ENCODE peak calls at places on chromosomes 4 and X, in six cellular contexts. One of them, this sample, is unnamed.

GRCh38 chrX:17405225-17405969 is 30.4 kb downstream of the NHS start:
- DNase-seq in neuronal stem cell: no peak
- DNase-seq in mesendoderm: peak
- DNase-seq in mesenchymal stem cell: no peak
- DNase-seq in H1: no peak
- DNase-seq in H9: no peak
- DNase-seq in this sample: peak

GRCh38 chr4:174681723-174682300 is 147.2 kb downstream of the GLRA3 start:
- DNase-seq in H1: no peak
- DNase-seq in mesenchymal stem cell: peak
- DNase-seq in neuronal stem cell: no peak
- DNase-seq in mesendoderm: peak
- DNase-seq in H9: no peak
- DNase-seq in this sample: peak

GRCh38 chr4:10288830-10289533 is 168.2 kb downstream of the ZNF518B start:
- DNase-seq in mesenchymal stem cell: no peak
- DNase-seq in mesendoderm: no peak
- DNase-seq in H1: no peak
- DNase-seq in H9: no peak
- DNase-seq in neuronal stem cell: no peak
- DNase-seq in this sample: no peak

GRCh38 chr4:136706942-136707341 is 825.4 kb downstream of the PCDH18 start:
- DNase-seq in mesenchymal stem cell: no peak
- DNase-seq in neuronal stem cell: no peak
- DNase-seq in H9: no peak
- DNase-seq in mesendoderm: no peak
- DNase-seq in H1: no peak
- DNase-seq in this sample: no peak

GRCh38 chr4:140095694-140096482 is 58.1 kb downstream of the MAML3 start:
- DNase-seq in H9: no peak
- DNase-seq in H1: no peak
- DNase-seq in mesenchymal stem cell: peak
- DNase-seq in neuronal stem cell: no peak
- DNase-seq in mesendoderm: peak
- DNase-seq in this sample: peak

GRCh38 chr4:42865572-42866189 is 26.8 kb upstream of the GRXCR1 start:
- DNase-seq in neuronal stem cell: peak
- DNase-seq in mesenchymal stem cell: peak
- DNase-seq in mesendoderm: peak
- DNase-seq in H9: peak
- DNase-seq in H1: peak
- DNase-seq in this sample: peak

GRCh38 chr4:163548481-163549243 is 54.2 kb downstream of the TMA16 start:
- DNase-seq in H1: no peak
- DNase-seq in mesendoderm: peak
- DNase-seq in neuronal stem cell: peak
- DNase-seq in mesenchymal stem cell: peak
- DNase-seq in H9: no peak
- DNase-seq in this sample: peak

GRCh38 chr4:159003420-159004253 is 99.2 kb upstream of the RAPGEF2 start:
- DNase-seq in H1: no peak
- DNase-seq in neuronal stem cell: no peak
- DNase-seq in mesenchymal stem cell: no peak
- DNase-seq in mesendoderm: no peak
- DNase-seq in H9: no peak
- DNase-seq in this sample: peak

GRCh38 chr4:156223985-156224384 is 270.3 kb upstream of the CTSO start:
- DNase-seq in neuronal stem cell: no peak
- DNase-seq in H9: no peak
- DNase-seq in mesenchymal stem cell: no peak
- DNase-seq in mesendoderm: no peak
- DNase-seq in H1: no peak
- DNase-seq in this sample: no peak

GRCh38 chr4:143482753-143483362 is 30.6 kb upstream of the SMARCA5 start:
- DNase-seq in H9: no peak
- DNase-seq in mesenchymal stem cell: peak
- DNase-seq in mesendoderm: peak
- DNase-seq in H1: no peak
- DNase-seq in neuronal stem cell: peak
- DNase-seq in this sample: peak

GRCh38 chr4:95676190-95676589 is 127.4 kb upstream of the UNC5C start:
- DNase-seq in H9: no peak
- DNase-seq in H1: no peak
- DNase-seq in mesenchymal stem cell: no peak
- DNase-seq in neuronal stem cell: no peak
- DNase-seq in mesendoderm: no peak
- DNase-seq in this sample: no peak

GRCh38 chrX:69102805-69103204 is 62.4 kb downstream of the PJA1 start:
- DNase-seq in H9: no peak
- DNase-seq in neuronal stem cell: no peak
- DNase-seq in H1: no peak
- DNase-seq in mesenchymal stem cell: no peak
- DNase-seq in mesendoderm: no peak
- DNase-seq in this sample: no peak

GRCh38 chr4:103085555-103086196 is 9.1 kb upstream of the SLC9B2 start:
- DNase-seq in H1: no peak
- DNase-seq in mesenchymal stem cell: no peak
- DNase-seq in mesendoderm: no peak
- DNase-seq in neuronal stem cell: no peak
- DNase-seq in H9: no peak
- DNase-seq in this sample: no peak

GRCh38 chr4:128565565-128566186 is 243.8 kb upstream of the JADE1 start:
- DNase-seq in H1: peak
- DNase-seq in mesendoderm: peak
- DNase-seq in H9: peak
- DNase-seq in mesenchymal stem cell: peak
- DNase-seq in neuronal stem cell: peak
- DNase-seq in this sample: no peak

GRCh38 chr4:2220016-2220620 is 21.8 kb downstream of the HAUS3 start:
- DNase-seq in mesendoderm: peak
- DNase-seq in H9: peak
- DNase-seq in neuronal stem cell: peak
- DNase-seq in H1: no peak
- DNase-seq in mesenchymal stem cell: peak
- DNase-seq in this sample: peak

GRCh38 chrX:63754141-63754859 is 30.7 kb downstream of the ARHGEF9 start:
- DNase-seq in mesendoderm: no peak
- DNase-seq in H9: peak
- DNase-seq in neuronal stem cell: no peak
- DNase-seq in H1: no peak
- DNase-seq in mesenchymal stem cell: peak
- DNase-seq in this sample: peak

GRCh38 chr4:99572527-99573240 is 1.9 kb upstream of the MTTP start:
- DNase-seq in mesenchymal stem cell: peak
- DNase-seq in mesendoderm: no peak
- DNase-seq in H1: no peak
- DNase-seq in H9: no peak
- DNase-seq in neuronal stem cell: no peak
- DNase-seq in this sample: peak

GRCh38 chr4:78226279-78226678 is 169.2 kb downstream of the FRAS1 start:
- DNase-seq in mesendoderm: no peak
- DNase-seq in H9: no peak
- DNase-seq in H1: no peak
- DNase-seq in neuronal stem cell: no peak
- DNase-seq in mesenchymal stem cell: no peak
- DNase-seq in this sample: no peak

DNA sequence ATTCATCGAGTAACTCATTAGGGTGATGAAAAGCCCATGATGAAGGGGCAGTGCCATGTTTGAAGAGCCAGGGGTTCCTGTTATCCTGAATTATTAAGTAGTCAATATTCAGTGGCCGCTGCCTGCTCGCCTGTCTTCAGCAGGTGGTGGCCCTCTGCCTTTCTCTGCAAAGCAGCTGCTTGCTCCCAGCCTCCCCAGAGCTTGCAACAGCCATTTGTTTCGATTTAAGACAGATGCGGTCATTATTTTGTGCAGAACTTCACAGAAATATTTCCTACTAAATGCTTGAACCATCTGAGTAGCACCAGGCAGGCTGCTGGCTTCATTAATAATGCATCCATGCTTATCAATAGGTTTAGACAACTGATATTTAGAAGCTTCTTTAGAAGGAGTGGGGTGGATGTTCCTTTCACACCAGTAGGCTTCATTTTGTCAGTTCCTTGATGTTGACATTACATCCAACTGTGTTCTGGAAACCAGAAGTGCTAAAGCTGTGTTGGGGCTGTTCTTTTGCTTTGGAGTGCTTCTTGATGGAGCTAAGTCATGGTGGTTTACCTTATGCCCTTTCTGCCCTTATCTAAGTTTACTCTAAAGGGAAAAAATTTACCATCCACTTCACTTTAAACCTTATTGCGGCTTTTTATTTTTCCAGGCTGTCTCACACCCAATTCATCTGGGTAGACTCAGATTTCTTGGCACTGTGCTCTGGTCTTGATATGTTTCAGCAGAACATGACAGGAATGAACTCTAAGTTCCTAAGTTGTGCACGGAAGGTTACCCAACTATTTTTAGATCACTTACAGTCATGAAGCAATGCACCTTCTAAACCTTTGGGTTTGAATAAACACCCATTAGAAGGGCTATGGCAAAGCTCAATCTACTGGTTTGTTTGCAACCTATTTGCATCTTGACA is 104.5 kb upstream of the TTC29 start:
- DNase-seq in neuronal stem cell: no peak
- DNase-seq in mesendoderm: no peak
- DNase-seq in H9: no peak
- DNase-seq in H1: no peak
- DNase-seq in mesenchymal stem cell: peak
- DNase-seq in this sample: peak
- H3K18ac ChIP-seq in neuronal stem cell: no peak
- H3K18ac ChIP-seq in mesendoderm: no peak
- H3K18ac ChIP-seq in H9: no peak
- H3K18ac ChIP-seq in H1: no peak
- H3K18ac ChIP-seq in mesenchymal stem cell: no peak
- H3K18ac ChIP-seq in this sample: peak

DNA sequence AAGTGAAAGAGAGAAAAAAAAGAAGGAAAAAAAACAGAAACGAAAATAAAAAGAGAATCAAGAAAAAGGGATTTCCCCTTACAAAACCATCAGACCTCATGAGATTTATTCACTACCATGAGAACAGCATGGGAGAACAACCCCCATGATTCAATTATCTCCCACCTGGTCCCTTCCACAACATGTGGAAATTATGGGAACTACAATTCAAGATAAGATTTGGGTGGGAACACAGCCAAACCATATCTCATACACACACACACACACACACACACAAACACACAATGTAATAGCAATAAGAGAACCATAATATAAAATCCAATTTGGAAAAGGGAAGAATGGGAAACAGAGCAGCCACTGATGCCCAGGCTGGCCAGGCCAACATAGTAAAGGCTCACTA is 90.6 kb upstream of the C1QTNF7 start:
- DNase-seq in H9: no peak
- DNase-seq in neuronal stem cell: no peak
- DNase-seq in H1: no peak
- DNase-seq in mesendoderm: no peak
- DNase-seq in mesenchymal stem cell: no peak
- DNase-seq in this sample: no peak
- H2BK15ac ChIP-seq in H9: no peak
- H2BK15ac ChIP-seq in neuronal stem cell: no peak
- H2BK15ac ChIP-seq in H1: no peak
- H2BK15ac ChIP-seq in mesendoderm: no peak
- H2BK15ac ChIP-seq in mesenchymal stem cell: no peak
- H2BK15ac ChIP-seq in this sample: peak

GRCh38 chr4:84964995-84965557 is 1.4 kb downstream of the WDFY3 start:
- DNase-seq in mesendoderm: no peak
- DNase-seq in mesenchymal stem cell: no peak
- DNase-seq in H1: no peak
- DNase-seq in neuronal stem cell: no peak
- DNase-seq in H9: no peak
- DNase-seq in this sample: no peak

GRCh38 chr4:84965558-84966381 is 720 bp downstream of the WDFY3 start:
- DNase-seq in mesendoderm: peak
- DNase-seq in H9: peak
- DNase-seq in mesenchymal stem cell: peak
- DNase-seq in neuronal stem cell: peak
- DNase-seq in H1: no peak
- DNase-seq in this sample: peak

GRCh38 chr4:84968936-84969335 is 2.4 kb upstream of the WDFY3 start:
- DNase-seq in H9: no peak
- DNase-seq in mesenchymal stem cell: no peak
- DNase-seq in mesendoderm: no peak
- DNase-seq in H1: no peak
- DNase-seq in neuronal stem cell: no peak
- DNase-seq in this sample: no peak

GRCh38 chr4:84967292-84967651 is 782 bp upstream of the WDFY3 start:
- DNase-seq in H1: no peak
- DNase-seq in mesenchymal stem cell: peak
- DNase-seq in mesendoderm: no peak
- DNase-seq in H9: no peak
- DNase-seq in neuronal stem cell: no peak
- DNase-seq in this sample: peak

GRCh38 chr4:84966382-84967291 is at the start of gene WDFY3:
- DNase-seq in H9: peak
- DNase-seq in mesenchymal stem cell: peak
- DNase-seq in H1: peak
- DNase-seq in neuronal stem cell: peak
- DNase-seq in mesendoderm: peak
- DNase-seq in this sample: peak
- H3K18ac ChIP-seq in H9: peak
- H3K18ac ChIP-seq in mesenchymal stem cell: peak
- H3K18ac ChIP-seq in H1: peak
- H3K18ac ChIP-seq in neuronal stem cell: peak
- H3K18ac ChIP-seq in mesendoderm: peak
- H3K18ac ChIP-seq in this sample: peak

DNA sequence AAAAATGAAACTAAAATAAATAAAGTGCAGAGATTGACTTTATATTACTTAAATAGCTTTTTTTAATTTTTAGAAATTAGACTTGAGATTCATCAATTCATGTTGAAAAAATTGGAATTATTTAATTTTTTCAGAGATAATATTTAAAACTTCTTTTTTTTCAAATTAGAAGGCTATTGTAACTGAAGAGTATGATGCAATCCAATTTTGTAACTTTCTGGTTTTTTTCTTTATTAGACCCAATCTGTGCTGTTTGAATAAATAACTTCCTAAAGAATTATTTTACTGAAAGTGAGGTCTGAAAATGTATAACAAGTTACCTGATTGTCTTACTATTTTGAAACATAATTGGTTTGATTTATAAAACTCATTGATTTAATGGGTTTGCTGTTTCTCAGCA is 200.9 kb downstream of the MAD2L1 start:
- DNase-seq in H1: no peak
- DNase-seq in mesendoderm: no peak
- DNase-seq in neuronal stem cell: no peak
- DNase-seq in mesenchymal stem cell: no peak
- DNase-seq in H9: no peak
- DNase-seq in this sample: no peak
- H2BK15ac ChIP-seq in H1: no peak
- H2BK15ac ChIP-seq in mesendoderm: no peak
- H2BK15ac ChIP-seq in neuronal stem cell: no peak
- H2BK15ac ChIP-seq in mesenchymal stem cell: no peak
- H2BK15ac ChIP-seq in H9: no peak
- H2BK15ac ChIP-seq in this sample: no peak

GRCh38 chrX:21905209-21905735 is 35.2 kb upstream of the SMS start:
- DNase-seq in H1: peak
- DNase-seq in mesenchymal stem cell: no peak
- DNase-seq in mesendoderm: no peak
- DNase-seq in neuronal stem cell: peak
- DNase-seq in H9: peak
- DNase-seq in this sample: no peak
- H3K18ac ChIP-seq in H1: no peak
- H3K18ac ChIP-seq in mesenchymal stem cell: peak
- H3K18ac ChIP-seq in mesendoderm: no peak
- H3K18ac ChIP-seq in neuronal stem cell: no peak
- H3K18ac ChIP-seq in H9: peak
- H3K18ac ChIP-seq in this sample: no peak